ENCODE peak calls at places on chromosomes 13 and 19, in seven cellular contexts. M is T-helper 17 cell, J is nephron progenitor cell, S is neuronal stem cell, L is OCI-LY7, Q is HCEC 1CT, E is gastrocnemius medialis. G is an unnamed sample.

GRCh38 chr19:24140099-24140498 is 53.1 kb downstream of the ZNF254 start:
- DNase-seq in M (no peak), J (no peak), S (no peak), L (no peak), Q (peak), E (no peak), G (no peak)

GRCh38 chr13:87123987-87124784 is 547.0 kb upstream of the SLITRK5 start:
- DNase-seq in M (no peak), J (peak), S (peak), L (no peak), Q (peak), E (no peak), G (peak)

GRCh38 chr13:22000191-22000590 is 329.3 kb downstream of the FGF9 start:
- DNase-seq in M (no peak), J (no peak), S (no peak), L (no peak), Q (no peak), E (no peak), G (no peak)

GRCh38 chr13:113489549-113490495 is 689 bp downstream of the DCUN1D2 start:
- DNase-seq in M (no peak), J (peak), S (peak), L (peak), Q (peak), E (no peak), G (peak)

GRCh38 chr13:25085125-25085742 is 10.7 kb upstream of the PABPC3 start:
- DNase-seq in M (no peak), J (peak), S (peak), L (peak), Q (peak), E (no peak), G (peak)

GRCh38 chr13:110801044-110801443 is 87.5 kb downstream of the ING1 start:
- DNase-seq in M (no peak), J (no peak), S (no peak), L (no peak), Q (no peak), E (no peak), G (no peak)

GRCh38 chr19:30217461-30217860 is 154.7 kb upstream of the ZNF536 start:
- DNase-seq in M (no peak), J (no peak), S (no peak), L (no peak), Q (no peak), E (no peak), G (no peak)

GRCh38 chr13:108595416-108596257 is 33.8 kb upstream of the MYO16 start:
- DNase-seq in M (no peak), J (peak), S (no peak), L (no peak), Q (no peak), E (no peak), G (peak)

GRCh38 chr19:41999071-41999877 is 5.2 kb upstream of the ATP1A3 start:
- DNase-seq in M (no peak), J (peak), S (no peak), L (no peak), Q (no peak), E (no peak), G (peak)

GRCh38 chr19:51016798-51017683 is 2.5 kb downstream of the KLK10 start:
- DNase-seq in M (no peak), J (peak), S (peak), L (peak), Q (no peak), E (no peak), G (peak)

GRCh38 chr13:84296386-84296785 is 414.1 kb upstream of the SLITRK1 start:
- DNase-seq in M (no peak), J (no peak), S (no peak), L (no peak), Q (no peak), E (no peak), G (no peak)

GRCh38 chr19:38034153-38034835 is 127.3 kb downstream of the SIPA1L3 start:
- DNase-seq in M (no peak), J (no peak), S (no peak), L (peak), Q (no peak), E (no peak), G (no peak)

GRCh38 chr13:26619321-26619720 is 61.8 kb downstream of the WASF3 start:
- DNase-seq in M (no peak), J (no peak), S (no peak), L (no peak), Q (peak), E (no peak), G (no peak)

GRCh38 chr19:1672038-1672768 is 19.8 kb upstream of the TCF3 start:
- DNase-seq in M (peak), J (peak), S (no peak), L (peak), Q (peak), E (no peak), G (peak)

GRCh38 chr19:20038358-20039202 is 725 bp downstream of the ZNF682 start:
- DNase-seq in M (no peak), J (no peak), S (no peak), L (peak), Q (no peak), E (no peak), G (no peak)

GRCh38 chr13:98372886-98373285 is 195.8 kb upstream of the RNF113B start:
- DNase-seq in M (no peak), J (peak), S (no peak), L (no peak), Q (no peak), E (peak), G (no peak)

GRCh38 chr19:15471639-15472101 is 7.3 kb upstream of the RASAL3 start:
- DNase-seq in M (no peak), J (no peak), S (no peak), L (no peak), Q (no peak), E (no peak), G (no peak)

GRCh38 chr13:67183151-67183550 is 47.0 kb downstream of the PCDH9 start:
- DNase-seq in M (no peak), J (no peak), S (no peak), L (no peak), Q (no peak), E (no peak), G (no peak)

GRCh38 chr19:48745208-48745995 is 1.3 kb downstream of the IZUMO1 start:
- DNase-seq in M (no peak), J (peak), S (no peak), L (peak), Q (peak), E (peak), G (peak)

GRCh38 chr13:57631607-57632275 is at the start of gene PCDH17:
- DNase-seq in M (no peak), J (peak), S (peak), L (no peak), Q (no peak), E (no peak), G (peak)

GRCh38 chr13:91139232-91139631 is 208.3 kb upstream of the MIR17HG start:
- DNase-seq in M (no peak), J (no peak), S (no peak), L (no peak), Q (no peak), E (no peak), G (no peak)

GRCh38 chr13:108827637-108828036 is 198.2 kb downstream of the MYO16 start:
- DNase-seq in M (no peak), J (no peak), S (no peak), L (no peak), Q (no peak), E (no peak), G (no peak)

GRCh38 chr19:34985249-34986022 is 14.7 kb upstream of the GRAMD1A start:
- DNase-seq in M (no peak), J (no peak), S (no peak), L (peak), Q (no peak), E (peak), G (peak)

GRCh38 chr19:44540736-44541135 is 11.3 kb upstream of the CEACAM20 start:
- DNase-seq in M (no peak), J (no peak), S (no peak), L (no peak), Q (no peak), E (no peak), G (no peak)

GRCh38 chr13:101624981-101625380 is 172.5 kb downstream of the ITGBL1 start:
- DNase-seq in M (no peak), J (no peak), S (no peak), L (no peak), Q (no peak), E (no peak), G (no peak)

GRCh38 chr13:97892717-97893116 is 60.8 kb upstream of the IPO5 start:
- DNase-seq in M (no peak), J (no peak), S (no peak), L (no peak), Q (peak), E (no peak), G (no peak)

GRCh38 chr13:25037057-25037813 is 58.7 kb upstream of the PABPC3 start:
- DNase-seq in M (no peak), J (peak), S (peak), L (peak), Q (peak), E (no peak), G (peak)

GRCh38 chr13:37906880-37907279 is 37.3 kb upstream of the TRPC4 start:
- DNase-seq in M (no peak), J (no peak), S (no peak), L (no peak), Q (no peak), E (no peak), G (no peak)

GRCh38 chr19:737591-738093 is 13.3 kb upstream of the MISP start:
- DNase-seq in M (peak), J (peak), S (no peak), L (peak), Q (peak), E (no peak), G (peak)

GRCh38 chr19:18057557-18057956 is 29.2 kb downstream of the IL12RB1 start:
- DNase-seq in M (no peak), J (no peak), S (no peak), L (no peak), Q (no peak), E (peak), G (no peak)

GRCh38 chr19:14612657-14613056 is 29.8 kb downstream of the CLEC17A start:
- DNase-seq in M (no peak), J (no peak), S (no peak), L (no peak), Q (no peak), E (no peak), G (no peak)

GRCh38 chr13:76993473-76993872 is 1.6 kb downstream of the CLN5 start:
- DNase-seq in M (no peak), J (no peak), S (no peak), L (no peak), Q (no peak), E (no peak), G (no peak)

GRCh38 chr13:35687336-35687735 is 210.8 kb upstream of the MAB21L1 start:
- DNase-seq in M (no peak), J (no peak), S (no peak), L (no peak), Q (no peak), E (no peak), G (peak)

GRCh38 chr13:23288995-23289394 is 108.2 kb downstream of the SGCG start:
- DNase-seq in M (no peak), J (no peak), S (no peak), L (no peak), Q (no peak), E (no peak), G (no peak)

GRCh38 chr13:107585466-107585865 is 629.9 kb downstream of the LIG4 start:
- DNase-seq in M (no peak), J (no peak), S (no peak), L (no peak), Q (peak), E (no peak), G (no peak)

GRCh38 chr13:43786766-43787517 is at the start of gene ENOX1:
- DNase-seq in M (no peak), J (peak), S (peak), L (peak), Q (peak), E (no peak), G (peak)

G was measured in ELF-1.